ENCODE peak calls at places on chromosome 1, in five cellular contexts. X is IMR-90, W is right lobe of liver, C is fibroblast of the aortic adventitia, M is thyroid gland. Q is an unnamed sample.

GRCh38 chr1:25253911-25254310 is 6.7 kb upstream of the RSRP1 start:
- DNase-seq in X (peak), W (no peak), C (no peak), M (no peak), Q (peak)

GRCh38 chr1:81007024-81007423 is 793.7 kb upstream of the ADGRL2 start:
- DNase-seq in X (no peak), W (no peak), C (no peak), M (no peak), Q (no peak)

GRCh38 chr1:67545364-67545763 is 115.2 kb upstream of the SERBP1 start:
- DNase-seq in X (no peak), W (no peak), C (no peak), M (no peak), Q (no peak)

GRCh38 chr1:23591460-23592208 is 32.3 kb upstream of the ID3 start:
- DNase-seq in X (peak), W (no peak), C (no peak), M (no peak), Q (no peak)

GRCh38 chr1:63718464-63719075 is 55.2 kb upstream of the ROR1 start:
- DNase-seq in X (no peak), W (no peak), C (peak), M (no peak), Q (no peak)

GRCh38 chr1:220462756-220463155 is 65.2 kb upstream of the MARK1 start:
- DNase-seq in X (no peak), W (no peak), C (no peak), M (peak), Q (no peak)

GRCh38 chr1:178566187-178566586 is 53.3 kb downstream of the TEX35 start:
- DNase-seq in X (peak), W (no peak), C (peak), M (no peak), Q (no peak)

GRCh38 chr1:210505601-210506564 is 177.2 kb downstream of the HHAT start:
- DNase-seq in X (no peak), W (no peak), C (no peak), M (no peak), Q (no peak)

GRCh38 chr1:108639899-108640560 is 20.9 kb downstream of the HENMT1 start:
- DNase-seq in X (no peak), W (no peak), C (no peak), M (no peak), Q (no peak)

GRCh38 chr1:158212315-158212714 is 31.6 kb downstream of the CD1D start:
- DNase-seq in X (no peak), W (no peak), C (no peak), M (no peak), Q (no peak)

GRCh38 chr1:16717174-16718108 is 22.9 kb upstream of the RNU1-4 start:
- DNase-seq in X (no peak), W (peak), C (no peak), M (no peak), Q (no peak)

GRCh38 chr1:51906306-51907078 is 28.0 kb upstream of the NRDC start:
- DNase-seq in X (peak), W (no peak), C (peak), M (no peak), Q (peak)

GRCh38 chr1:2351723-2352122 is 39.6 kb downstream of the MORN1 start:
- DNase-seq in X (no peak), W (no peak), C (no peak), M (no peak), Q (no peak)

GRCh38 chr1:112557385-112557784 is 48.6 kb downstream of the WNT2B start:
- DNase-seq in X (peak), W (no peak), C (peak), M (no peak), Q (peak)

GRCh38 chr1:168135982-168136708 is 585 bp downstream of the GPR161 start:
- DNase-seq in X (peak), W (no peak), C (peak), M (peak), Q (peak)

GRCh38 chr1:22665752-22666151 is 12.7 kb downstream of the C1QB start:
- DNase-seq in X (peak), W (no peak), C (peak), M (peak), Q (peak)

GRCh38 chr1:168635129-168635528 is 58.7 kb downstream of the XCL1 start:
- DNase-seq in X (no peak), W (no peak), C (no peak), M (no peak), Q (no peak)

GRCh38 chr1:234600418-234601216 is 9.4 kb downstream of the IRF2BP2 start:
- DNase-seq in X (no peak), W (no peak), C (peak), M (peak), Q (peak)

GRCh38 chr1:92366045-92366405 is 67.2 kb downstream of the RPAP2 start:
- DNase-seq in X (no peak), W (no peak), C (no peak), M (no peak), Q (no peak)

GRCh38 chr1:151577173-151577572 is 34.7 kb upstream of the SNX27 start:
- DNase-seq in X (no peak), W (no peak), C (no peak), M (no peak), Q (no peak)

GRCh38 chr1:30492451-30492850 is 230.9 kb downstream of the MATN1 start:
- DNase-seq in X (no peak), W (no peak), C (no peak), M (no peak), Q (no peak)

GRCh38 chr1:89754518-89754917 is 66.3 kb upstream of the LRRC8D start:
- DNase-seq in X (peak), W (no peak), C (peak), M (no peak), Q (peak)

GRCh38 chr1:24390924-24391782 is 22.4 kb downstream of the STPG1 start:
- DNase-seq in X (peak), W (peak), C (peak), M (peak), Q (peak)

GRCh38 chr1:59903136-59903754 is 23.3 kb downstream of the CYP2J2 start:
- DNase-seq in X (no peak), W (no peak), C (peak), M (peak), Q (peak)

GRCh38 chr1:35629051-35629450 is 12.3 kb downstream of the PSMB2 start:
- DNase-seq in X (no peak), W (no peak), C (no peak), M (no peak), Q (no peak)

DNA sequence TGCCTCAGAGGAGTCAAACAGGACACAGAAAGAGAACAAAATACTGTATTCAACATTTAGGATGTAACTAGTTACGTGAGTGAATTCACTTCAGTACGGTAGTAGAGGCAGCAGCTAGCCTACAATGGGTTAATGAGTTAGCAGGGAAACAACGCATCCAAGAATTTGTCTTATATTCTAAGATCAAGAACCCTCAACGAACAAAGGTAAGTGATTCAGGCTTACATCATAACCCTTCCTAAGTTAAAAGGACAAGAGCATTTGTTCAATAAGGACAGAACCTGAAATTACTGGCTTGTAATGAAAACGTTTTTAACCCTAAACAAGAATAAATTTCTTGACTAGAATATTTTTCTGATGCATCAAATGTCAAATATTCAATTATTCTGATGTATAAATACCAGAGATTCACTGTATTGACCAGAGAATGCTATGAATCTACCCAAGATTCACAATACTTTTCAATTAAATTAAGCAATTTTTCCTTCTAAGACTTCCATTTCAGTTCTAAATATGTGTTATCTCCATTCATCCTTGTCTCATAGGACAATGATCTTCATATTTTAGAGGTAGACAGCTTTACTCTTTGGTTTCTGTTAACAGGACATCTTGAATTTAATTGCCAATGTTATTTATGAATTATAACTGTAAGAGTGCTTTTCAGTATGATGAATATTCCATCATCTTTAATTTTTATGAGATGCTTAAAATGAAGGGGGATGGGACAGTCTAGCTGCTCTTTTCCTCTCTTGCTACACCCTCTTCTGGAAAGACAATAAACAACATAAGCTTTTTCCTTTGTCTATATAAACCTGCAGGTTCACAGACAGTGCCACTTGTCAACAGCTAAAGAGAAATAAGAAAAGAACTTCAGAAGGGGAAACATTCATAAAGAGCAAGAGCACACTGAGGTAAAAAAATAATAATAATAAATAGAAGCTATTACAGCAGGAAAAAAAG is 209.5 kb downstream of the SMYD3 start:
- DNase-seq in X (peak), W (no peak), C (no peak), M (no peak), Q (no peak)
- TF ChIP-seq CTCF in X (no peak), W (no peak), C (no peak), M (no peak), Q (no peak)

DNA sequence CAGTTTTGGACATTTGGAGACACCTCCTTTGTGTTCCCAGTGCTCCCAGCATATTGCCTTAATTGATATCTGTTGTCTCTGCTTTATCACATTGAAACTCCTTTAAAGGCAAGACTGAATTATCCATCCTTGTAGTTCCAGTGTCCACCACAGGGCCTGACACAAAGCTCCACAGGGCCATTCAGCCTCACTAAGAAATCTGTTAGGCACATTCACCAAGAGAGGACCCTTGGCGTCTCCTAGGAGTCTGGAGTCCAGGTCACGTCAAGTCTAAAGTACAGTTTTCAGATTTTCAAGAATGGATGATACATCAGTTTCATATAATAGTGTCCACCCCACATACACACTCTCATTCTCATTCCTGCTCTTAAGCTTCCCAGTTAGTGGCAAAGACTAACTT is 4.8 kb downstream of the ACP6 start:
- DNase-seq in X (no peak), W (no peak), C (no peak), M (no peak), Q (peak)
- H3K4me3 ChIP-seq in X (no peak), W (no peak), C (no peak), M (no peak), Q (no peak)

DNA sequence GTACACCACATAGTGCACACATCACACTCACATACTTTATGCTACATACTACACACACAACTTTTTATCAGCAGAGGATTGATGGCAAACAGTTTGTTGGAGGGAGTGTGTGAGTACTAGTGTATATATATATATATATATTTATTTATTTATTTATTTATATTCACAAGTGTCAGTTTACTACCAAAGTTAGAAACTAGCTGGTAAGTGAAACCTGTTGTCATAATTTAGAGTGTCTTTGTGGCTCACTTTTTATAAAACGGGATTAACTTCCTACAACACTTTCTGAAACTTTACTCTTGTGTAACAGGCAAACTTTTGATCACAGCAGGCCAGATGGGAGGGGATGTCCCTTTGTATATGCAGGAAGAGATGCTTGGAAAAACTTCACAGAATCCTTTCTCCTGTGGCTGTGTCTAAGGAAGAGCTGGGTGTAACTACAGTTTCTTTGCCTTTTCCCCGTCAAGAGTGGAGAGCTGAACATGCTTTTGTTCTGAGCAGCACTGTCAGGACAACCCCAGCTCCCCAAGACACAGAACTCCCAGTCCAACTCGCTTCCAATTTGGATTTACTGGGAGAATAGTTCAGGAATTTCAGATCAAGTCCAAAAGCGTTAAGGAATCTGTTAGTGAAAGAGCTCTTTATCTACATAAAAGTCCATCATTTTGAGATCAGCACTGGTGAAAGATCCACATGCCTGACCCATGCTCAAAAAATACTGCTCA is 1.8 kb upstream of the SAMD13 start:
- DNase-seq in X (peak), W (no peak), C (peak), M (no peak), Q (peak)
- TF ChIP-seq CTCF in X (no peak), W (no peak), C (no peak), M (no peak), Q (no peak)

GRCh38 chr1:20634594-20635084 is 1.4 kb downstream of the PINK1 start:
- DNase-seq in X (peak), W (peak), C (peak), M (peak), Q (peak)
- H3K4me3 ChIP-seq in X (peak), W (peak), C (peak), M (no peak), Q (peak)

GRCh38 chr1:230120949-230121381 is 53.9 kb downstream of the GALNT2 start:
- DNase-seq in X (no peak), W (no peak), C (no peak), M (no peak), Q (peak)
- TF ChIP-seq CTCF in X (peak), W (peak), C (peak), M (peak), Q (peak)